ENCODE peak calls at places on chromosome 19, in six cellular contexts. C is thyroid gland, O is RWPE2, F is left lung, X is heart left ventricle, H is breast epithelium. R is an unnamed sample.
A peak's percentile ranks its signal among the peaks of the same experiment; 100 is the strongest.

GRCh38 chr19:33193864-33194362 is at the start of gene LRP3:
- DNase-seq in C (peak; percentile 74), O (no peak), F (peak; percentile 59), X (peak; percentile 52), H (no peak), R (peak; percentile 65)

GRCh38 chr19:40464059-40465024 is 1.2 kb downstream of the BLVRB start:
- DNase-seq in C (peak; percentile 91), O (no peak), F (peak; percentile 86), X (peak; percentile 78), H (peak; percentile 75), R (peak; percentile 92)

GRCh38 chr19:2519482-2519881 is 43.6 kb downstream of the GADD45B start:
- DNase-seq in C (no peak), O (no peak), F (no peak), X (no peak), H (no peak), R (no peak)

GRCh38 chr19:20247016-20247683 is 80.1 kb downstream of the ZNF486 start:
- DNase-seq in C (peak; percentile 82), O (no peak), F (no peak), X (no peak), H (no peak), R (no peak)

GRCh38 chr19:35080613-35081170 is 34.9 kb upstream of the FXYD3 start:
- DNase-seq in C (no peak), O (no peak), F (no peak), X (no peak), H (no peak), R (no peak)

GRCh38 chr19:15249912-15250634 is 17.8 kb upstream of the EPHX3 start:
- DNase-seq in C (peak; percentile 18), O (no peak), F (no peak), X (peak; percentile 84), H (peak; percentile 44), R (peak; percentile 92)

GRCh38 chr19:46872967-46873366 is 12.2 kb downstream of the ARHGAP35 start:
- DNase-seq in C (no peak), O (no peak), F (no peak), X (no peak), H (no peak), R (no peak)

GRCh38 chr19:9839415-9839814 is 4.3 kb downstream of the PIN1 start:
- DNase-seq in C (no peak), O (no peak), F (no peak), X (no peak), H (no peak), R (no peak)

GRCh38 chr19:55341191-55342043 is 1.7 kb downstream of the KMT5C start:
- DNase-seq in C (peak; percentile 76), O (peak; percentile 84), F (peak; percentile 87), X (peak; percentile 83), H (peak; percentile 59), R (peak; percentile 83)

GRCh38 chr19:8368136-8368535 is 4.2 kb downstream of the ANGPTL4 start:
- DNase-seq in C (no peak), O (no peak), F (no peak), X (no peak), H (no peak), R (no peak)

GRCh38 chr19:8370176-8371010 is 6.4 kb downstream of the ANGPTL4 start:
- DNase-seq in C (no peak), O (no peak), F (no peak), X (no peak), H (no peak), R (no peak)

GRCh38 chr19:8366961-8367326 is 3.0 kb downstream of the ANGPTL4 start:
- DNase-seq in C (peak; percentile 19), O (no peak), F (no peak), X (peak; percentile 40), H (no peak), R (no peak)

GRCh38 chr19:8366121-8366581 is 2.2 kb downstream of the ANGPTL4 start:
- DNase-seq in C (no peak), O (no peak), F (no peak), X (no peak), H (no peak), R (no peak)

GRCh38 chr19:8367327-8368001 is 3.5 kb downstream of the ANGPTL4 start:
- DNase-seq in C (peak; percentile 85), O (peak; percentile 97), F (peak; percentile 84), X (peak; percentile 89), H (peak; percentile 96), R (peak; percentile 89)
- H3K27me3 ChIP-seq in C (no peaks in the 10 kb centered on the region), O (no peaks in the 10 kb centered on the region), F (peaks cover 54% of the 10 kb centered on the region), X (no peaks in the 10 kb centered on the region), H (no peaks in the 10 kb centered on the region), R (no peaks in the 10 kb centered on the region)

GRCh38 chr19:38543286-38543806 is 74.4 kb downstream of the MAP4K1 start:
- DNase-seq in C (no peak), O (no peak), F (no peak), X (no peak), H (no peak), R (no peak)

GRCh38 chr19:38544569-38545315 is 73.0 kb downstream of the MAP4K1 start:
- DNase-seq in C (no peak), O (no peak), F (no peak), X (no peak), H (no peak), R (no peak)

GRCh38 chr19:38542040-38542439 is 75.7 kb downstream of the MAP4K1 start:
- DNase-seq in C (no peak), O (no peak), F (no peak), X (no peak), H (no peak), R (no peak)

GRCh38 chr19:38545596-38545995 is 72.2 kb downstream of the MAP4K1 start:
- DNase-seq in C (no peak), O (no peak), F (no peak), X (no peak), H (no peak), R (no peak)

GRCh38 chr19:38543807-38544568 is 73.8 kb downstream of the MAP4K1 start:
- DNase-seq in C (peak; percentile 30), O (peak; percentile 91), F (peak; percentile 68), X (peak; percentile 46), H (peak; percentile 66), R (peak; percentile 90)
- H3K4me3 ChIP-seq in C (no peak overlapping the region), O (peak overlapping the region; percentile 22), F (no peak overlapping the region), X (no peak overlapping the region), H (peak overlapping the region; percentile 30), R (no peak overlapping the region)

DNA sequence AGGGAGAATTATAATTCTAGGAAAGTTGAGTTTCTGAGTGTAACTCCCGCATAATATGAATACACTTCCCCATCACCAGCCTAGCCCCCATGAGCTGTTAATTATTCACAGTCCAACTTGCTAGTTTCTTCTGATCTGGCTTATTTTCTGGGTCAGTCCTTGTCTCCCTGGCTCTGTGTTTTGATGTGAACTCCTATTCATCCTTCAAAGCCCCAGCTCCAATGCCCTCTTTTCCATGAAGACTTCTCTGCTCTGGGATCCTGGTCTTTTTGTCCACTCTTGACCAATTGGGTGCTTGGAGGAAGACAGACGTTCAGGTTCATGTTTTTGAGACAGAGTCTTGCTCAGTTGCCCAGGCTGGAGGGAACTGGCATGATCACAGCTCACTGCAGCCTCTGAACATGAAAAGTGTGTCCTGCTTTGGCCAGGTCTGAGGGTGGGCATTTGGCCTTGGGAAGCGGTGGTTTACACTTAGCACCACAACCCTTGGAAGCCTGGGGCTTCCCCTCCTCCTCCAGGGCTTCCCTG is 603 bp downstream of the LRG1 start:
- DNase-seq in C (no peak), O (no peak), F (no peak), X (no peak), H (no peak), R (no peak)
- H3K27me3 ChIP-seq in C (no peaks in the 10 kb centered on the region), O (no peaks in the 10 kb centered on the region), F (peaks cover 40% of the 10 kb centered on the region), X (no peaks in the 10 kb centered on the region), H (peaks cover 4% of the 10 kb centered on the region), R (no peaks in the 10 kb centered on the region)

GRCh38 chr19:11577451-11578341 is at the start of gene ACP5:
- DNase-seq in C (no peak), O (no peak), F (peak; percentile 68), X (no peak), H (no peak), R (no peak)
- H3K4me3 ChIP-seq in C (peak within 1 kb of the TSS; percentile 1), O (no peak within 1 kb of the TSS), F (peak within 1 kb of the TSS; percentile 31), X (peak within 1 kb of the TSS; percentile 14), H (peak within 1 kb of the TSS; percentile 64), R (no peak within 1 kb of the TSS)

GRCh38 chr19:1293782-1294621 is 8.3 kb downstream of the EFNA2 start:
- DNase-seq in C (no peak), O (no peak), F (no peak), X (no peak), H (no peak), R (no peak)
- H3K27me3 ChIP-seq in C (peaks cover 4% of the 10 kb centered on the region), O (peaks cover 4% of the 10 kb centered on the region), F (peaks cover 91% of the 10 kb centered on the region), X (peaks cover 48% of the 10 kb centered on the region), H (peaks cover 74% of the 10 kb centered on the region), R (no peaks in the 10 kb centered on the region)